ENCODE peak calls at places on chromosomes 6 and 20, in ten cellular contexts. One of them, this sample, is unnamed.

GRCh38 chr6:155340464-155341129 is 26.3 kb upstream of the TFB1M start:
- DNase-seq in type B pancreatic cell: no peak
- DNase-seq in nucleus accumbens: no peak
- DNase-seq in activated naive CD8-positive, alpha-beta T cell treated with anti-CD3 and anti-CD28 coated beads, Interleukin-2, amount 10 ng/mL, durations not matched to agents 7 days and 5 days: no peak
- DNase-seq in spleen: no peak
- DNase-seq in kidney tubule cell: peak
- DNase-seq in iris pigment epithelial cell: peak
- DNase-seq in bronchial epithelial cell: peak
- DNase-seq in hippocampal formation: no peak
- DNase-seq in effector memory CD4-positive, alpha-beta T cell: no peak
- DNase-seq in this sample: no peak

GRCh38 chr6:37033255-37033654 is 27.8 kb downstream of the FGD2 start:
- DNase-seq in type B pancreatic cell: no peak
- DNase-seq in nucleus accumbens: no peak
- DNase-seq in activated naive CD8-positive, alpha-beta T cell treated with anti-CD3 and anti-CD28 coated beads, Interleukin-2, amount 10 ng/mL, durations not matched to agents 7 days and 5 days: no peak
- DNase-seq in spleen: no peak
- DNase-seq in kidney tubule cell: peak
- DNase-seq in iris pigment epithelial cell: no peak
- DNase-seq in bronchial epithelial cell: peak
- DNase-seq in hippocampal formation: no peak
- DNase-seq in effector memory CD4-positive, alpha-beta T cell: no peak
- DNase-seq in this sample: peak

GRCh38 chr20:14142171-14142570 is 146.9 kb downstream of the MACROD2 start:
- DNase-seq in type B pancreatic cell: no peak
- DNase-seq in nucleus accumbens: peak
- DNase-seq in activated naive CD8-positive, alpha-beta T cell treated with anti-CD3 and anti-CD28 coated beads, Interleukin-2, amount 10 ng/mL, durations not matched to agents 7 days and 5 days: no peak
- DNase-seq in spleen: no peak
- DNase-seq in kidney tubule cell: peak
- DNase-seq in iris pigment epithelial cell: peak
- DNase-seq in bronchial epithelial cell: peak
- DNase-seq in hippocampal formation: peak
- DNase-seq in effector memory CD4-positive, alpha-beta T cell: no peak
- DNase-seq in this sample: no peak

GRCh38 chr6:106997392-106998257 is 23.1 kb upstream of the CD24 start:
- DNase-seq in type B pancreatic cell: no peak
- DNase-seq in nucleus accumbens: no peak
- DNase-seq in activated naive CD8-positive, alpha-beta T cell treated with anti-CD3 and anti-CD28 coated beads, Interleukin-2, amount 10 ng/mL, durations not matched to agents 7 days and 5 days: peak
- DNase-seq in spleen: peak
- DNase-seq in kidney tubule cell: peak
- DNase-seq in iris pigment epithelial cell: peak
- DNase-seq in bronchial epithelial cell: peak
- DNase-seq in hippocampal formation: peak
- DNase-seq in effector memory CD4-positive, alpha-beta T cell: no peak
- DNase-seq in this sample: peak

GRCh38 chr20:45413479-45413878 is 2.5 kb upstream of the PIGT start:
- DNase-seq in type B pancreatic cell: no peak
- DNase-seq in nucleus accumbens: no peak
- DNase-seq in activated naive CD8-positive, alpha-beta T cell treated with anti-CD3 and anti-CD28 coated beads, Interleukin-2, amount 10 ng/mL, durations not matched to agents 7 days and 5 days: no peak
- DNase-seq in spleen: no peak
- DNase-seq in kidney tubule cell: no peak
- DNase-seq in iris pigment epithelial cell: no peak
- DNase-seq in bronchial epithelial cell: no peak
- DNase-seq in hippocampal formation: no peak
- DNase-seq in effector memory CD4-positive, alpha-beta T cell: no peak
- DNase-seq in this sample: no peak

GRCh38 chr6:474454-475185 is 83.1 kb downstream of the IRF4 start:
- DNase-seq in type B pancreatic cell: no peak
- DNase-seq in nucleus accumbens: peak
- DNase-seq in activated naive CD8-positive, alpha-beta T cell treated with anti-CD3 and anti-CD28 coated beads, Interleukin-2, amount 10 ng/mL, durations not matched to agents 7 days and 5 days: peak
- DNase-seq in spleen: peak
- DNase-seq in kidney tubule cell: peak
- DNase-seq in iris pigment epithelial cell: peak
- DNase-seq in bronchial epithelial cell: no peak
- DNase-seq in hippocampal formation: no peak
- DNase-seq in effector memory CD4-positive, alpha-beta T cell: peak
- DNase-seq in this sample: peak

GRCh38 chr20:50658804-50659380 is 32.5 kb downstream of the RIPOR3 start:
- DNase-seq in type B pancreatic cell: no peak
- DNase-seq in nucleus accumbens: no peak
- DNase-seq in activated naive CD8-positive, alpha-beta T cell treated with anti-CD3 and anti-CD28 coated beads, Interleukin-2, amount 10 ng/mL, durations not matched to agents 7 days and 5 days: no peak
- DNase-seq in spleen: no peak
- DNase-seq in kidney tubule cell: no peak
- DNase-seq in iris pigment epithelial cell: no peak
- DNase-seq in bronchial epithelial cell: peak
- DNase-seq in hippocampal formation: no peak
- DNase-seq in effector memory CD4-positive, alpha-beta T cell: no peak
- DNase-seq in this sample: no peak

GRCh38 chr6:32192608-32193039 is at the start of gene GPSM3:
- DNase-seq in type B pancreatic cell: no peak
- DNase-seq in nucleus accumbens: no peak
- DNase-seq in activated naive CD8-positive, alpha-beta T cell treated with anti-CD3 and anti-CD28 coated beads, Interleukin-2, amount 10 ng/mL, durations not matched to agents 7 days and 5 days: peak
- DNase-seq in spleen: peak
- DNase-seq in kidney tubule cell: no peak
- DNase-seq in iris pigment epithelial cell: peak
- DNase-seq in bronchial epithelial cell: peak
- DNase-seq in hippocampal formation: no peak
- DNase-seq in effector memory CD4-positive, alpha-beta T cell: peak
- DNase-seq in this sample: peak

GRCh38 chr6:16055852-16056251 is 73.0 kb upstream of the MYLIP start:
- DNase-seq in type B pancreatic cell: no peak
- DNase-seq in nucleus accumbens: no peak
- DNase-seq in activated naive CD8-positive, alpha-beta T cell treated with anti-CD3 and anti-CD28 coated beads, Interleukin-2, amount 10 ng/mL, durations not matched to agents 7 days and 5 days: no peak
- DNase-seq in spleen: no peak
- DNase-seq in kidney tubule cell: no peak
- DNase-seq in iris pigment epithelial cell: no peak
- DNase-seq in bronchial epithelial cell: no peak
- DNase-seq in hippocampal formation: no peak
- DNase-seq in effector memory CD4-positive, alpha-beta T cell: no peak
- DNase-seq in this sample: no peak

GRCh38 chr6:41836022-41836659 is 48.6 kb downstream of the TOMM6 start:
- DNase-seq in type B pancreatic cell: no peak
- DNase-seq in nucleus accumbens: no peak
- DNase-seq in activated naive CD8-positive, alpha-beta T cell treated with anti-CD3 and anti-CD28 coated beads, Interleukin-2, amount 10 ng/mL, durations not matched to agents 7 days and 5 days: no peak
- DNase-seq in spleen: no peak
- DNase-seq in kidney tubule cell: no peak
- DNase-seq in iris pigment epithelial cell: peak
- DNase-seq in bronchial epithelial cell: no peak
- DNase-seq in hippocampal formation: no peak
- DNase-seq in effector memory CD4-positive, alpha-beta T cell: no peak
- DNase-seq in this sample: no peak

GRCh38 chr6:5630636-5631035 is 369.3 kb downstream of the FARS2 start:
- DNase-seq in type B pancreatic cell: no peak
- DNase-seq in nucleus accumbens: no peak
- DNase-seq in activated naive CD8-positive, alpha-beta T cell treated with anti-CD3 and anti-CD28 coated beads, Interleukin-2, amount 10 ng/mL, durations not matched to agents 7 days and 5 days: no peak
- DNase-seq in spleen: no peak
- DNase-seq in kidney tubule cell: no peak
- DNase-seq in iris pigment epithelial cell: no peak
- DNase-seq in bronchial epithelial cell: no peak
- DNase-seq in hippocampal formation: no peak
- DNase-seq in effector memory CD4-positive, alpha-beta T cell: no peak
- DNase-seq in this sample: no peak

GRCh38 chr6:169962604-169963469 is 211.4 kb downstream of the ERMARD start:
- DNase-seq in type B pancreatic cell: peak
- DNase-seq in nucleus accumbens: no peak
- DNase-seq in activated naive CD8-positive, alpha-beta T cell treated with anti-CD3 and anti-CD28 coated beads, Interleukin-2, amount 10 ng/mL, durations not matched to agents 7 days and 5 days: no peak
- DNase-seq in spleen: peak
- DNase-seq in kidney tubule cell: no peak
- DNase-seq in iris pigment epithelial cell: no peak
- DNase-seq in bronchial epithelial cell: no peak
- DNase-seq in hippocampal formation: no peak
- DNase-seq in effector memory CD4-positive, alpha-beta T cell: no peak
- DNase-seq in this sample: no peak

GRCh38 chr6:30845183-30845582 is 39.1 kb upstream of the DDR1 start:
- DNase-seq in type B pancreatic cell: no peak
- DNase-seq in nucleus accumbens: no peak
- DNase-seq in activated naive CD8-positive, alpha-beta T cell treated with anti-CD3 and anti-CD28 coated beads, Interleukin-2, amount 10 ng/mL, durations not matched to agents 7 days and 5 days: no peak
- DNase-seq in spleen: no peak
- DNase-seq in kidney tubule cell: no peak
- DNase-seq in iris pigment epithelial cell: no peak
- DNase-seq in bronchial epithelial cell: no peak
- DNase-seq in hippocampal formation: no peak
- DNase-seq in effector memory CD4-positive, alpha-beta T cell: no peak
- DNase-seq in this sample: no peak

GRCh38 chr6:52393780-52394179 is 26.4 kb upstream of the EFHC1 start:
- DNase-seq in type B pancreatic cell: no peak
- DNase-seq in nucleus accumbens: no peak
- DNase-seq in activated naive CD8-positive, alpha-beta T cell treated with anti-CD3 and anti-CD28 coated beads, Interleukin-2, amount 10 ng/mL, durations not matched to agents 7 days and 5 days: no peak
- DNase-seq in spleen: no peak
- DNase-seq in kidney tubule cell: no peak
- DNase-seq in iris pigment epithelial cell: no peak
- DNase-seq in bronchial epithelial cell: no peak
- DNase-seq in hippocampal formation: no peak
- DNase-seq in effector memory CD4-positive, alpha-beta T cell: no peak
- DNase-seq in this sample: no peak

GRCh38 chr6:157271441-157271840 is 51.9 kb downstream of the TMEM242 start:
- DNase-seq in type B pancreatic cell: no peak
- DNase-seq in nucleus accumbens: no peak
- DNase-seq in activated naive CD8-positive, alpha-beta T cell treated with anti-CD3 and anti-CD28 coated beads, Interleukin-2, amount 10 ng/mL, durations not matched to agents 7 days and 5 days: no peak
- DNase-seq in spleen: peak
- DNase-seq in kidney tubule cell: no peak
- DNase-seq in iris pigment epithelial cell: no peak
- DNase-seq in bronchial epithelial cell: no peak
- DNase-seq in hippocampal formation: no peak
- DNase-seq in effector memory CD4-positive, alpha-beta T cell: no peak
- DNase-seq in this sample: no peak

GRCh38 chr6:83615025-83615999 is 93.6 kb downstream of the SNAP91 start:
- DNase-seq in type B pancreatic cell: no peak
- DNase-seq in nucleus accumbens: no peak
- DNase-seq in activated naive CD8-positive, alpha-beta T cell treated with anti-CD3 and anti-CD28 coated beads, Interleukin-2, amount 10 ng/mL, durations not matched to agents 7 days and 5 days: no peak
- DNase-seq in spleen: peak
- DNase-seq in kidney tubule cell: peak
- DNase-seq in iris pigment epithelial cell: peak
- DNase-seq in bronchial epithelial cell: peak
- DNase-seq in hippocampal formation: no peak
- DNase-seq in effector memory CD4-positive, alpha-beta T cell: no peak
- DNase-seq in this sample: no peak

GRCh38 chr20:4073852-4074741 is 58.7 kb upstream of the RNF24 start:
- DNase-seq in type B pancreatic cell: peak
- DNase-seq in nucleus accumbens: no peak
- DNase-seq in activated naive CD8-positive, alpha-beta T cell treated with anti-CD3 and anti-CD28 coated beads, Interleukin-2, amount 10 ng/mL, durations not matched to agents 7 days and 5 days: no peak
- DNase-seq in spleen: no peak
- DNase-seq in kidney tubule cell: no peak
- DNase-seq in iris pigment epithelial cell: no peak
- DNase-seq in bronchial epithelial cell: no peak
- DNase-seq in hippocampal formation: no peak
- DNase-seq in effector memory CD4-positive, alpha-beta T cell: no peak
- DNase-seq in this sample: no peak

GRCh38 chr20:48012401-48012974 is 227.2 kb upstream of the SULF2 start:
- DNase-seq in type B pancreatic cell: no peak
- DNase-seq in nucleus accumbens: no peak
- DNase-seq in activated naive CD8-positive, alpha-beta T cell treated with anti-CD3 and anti-CD28 coated beads, Interleukin-2, amount 10 ng/mL, durations not matched to agents 7 days and 5 days: no peak
- DNase-seq in spleen: no peak
- DNase-seq in kidney tubule cell: peak
- DNase-seq in iris pigment epithelial cell: peak
- DNase-seq in bronchial epithelial cell: peak
- DNase-seq in hippocampal formation: no peak
- DNase-seq in effector memory CD4-positive, alpha-beta T cell: no peak
- DNase-seq in this sample: no peak

GRCh38 chr20:1858859-1859258 is 36.3 kb upstream of the SIRPA start:
- DNase-seq in type B pancreatic cell: no peak
- DNase-seq in nucleus accumbens: no peak
- DNase-seq in activated naive CD8-positive, alpha-beta T cell treated with anti-CD3 and anti-CD28 coated beads, Interleukin-2, amount 10 ng/mL, durations not matched to agents 7 days and 5 days: no peak
- DNase-seq in spleen: no peak
- DNase-seq in kidney tubule cell: no peak
- DNase-seq in iris pigment epithelial cell: no peak
- DNase-seq in bronchial epithelial cell: no peak
- DNase-seq in hippocampal formation: no peak
- DNase-seq in effector memory CD4-positive, alpha-beta T cell: no peak
- DNase-seq in this sample: no peak

GRCh38 chr6:103142902-103143301 is 1716.8 kb downstream of the HACE1 start:
- DNase-seq in type B pancreatic cell: no peak
- DNase-seq in nucleus accumbens: no peak
- DNase-seq in activated naive CD8-positive, alpha-beta T cell treated with anti-CD3 and anti-CD28 coated beads, Interleukin-2, amount 10 ng/mL, durations not matched to agents 7 days and 5 days: no peak
- DNase-seq in spleen: no peak
- DNase-seq in kidney tubule cell: no peak
- DNase-seq in iris pigment epithelial cell: no peak
- DNase-seq in bronchial epithelial cell: no peak
- DNase-seq in hippocampal formation: no peak
- DNase-seq in effector memory CD4-positive, alpha-beta T cell: no peak
- DNase-seq in this sample: no peak

GRCh38 chr6:43833223-43833995 is 63.4 kb downstream of the VEGFA start:
- DNase-seq in type B pancreatic cell: no peak
- DNase-seq in nucleus accumbens: no peak
- DNase-seq in activated naive CD8-positive, alpha-beta T cell treated with anti-CD3 and anti-CD28 coated beads, Interleukin-2, amount 10 ng/mL, durations not matched to agents 7 days and 5 days: no peak
- DNase-seq in spleen: no peak
- DNase-seq in kidney tubule cell: peak
- DNase-seq in iris pigment epithelial cell: peak
- DNase-seq in bronchial epithelial cell: no peak
- DNase-seq in hippocampal formation: no peak
- DNase-seq in effector memory CD4-positive, alpha-beta T cell: no peak
- DNase-seq in this sample: peak

GRCh38 chr6:83514877-83515466 is 2.6 kb downstream of the PRSS35 start:
- DNase-seq in type B pancreatic cell: no peak
- DNase-seq in nucleus accumbens: no peak
- DNase-seq in activated naive CD8-positive, alpha-beta T cell treated with anti-CD3 and anti-CD28 coated beads, Interleukin-2, amount 10 ng/mL, durations not matched to agents 7 days and 5 days: no peak
- DNase-seq in spleen: no peak
- DNase-seq in kidney tubule cell: peak
- DNase-seq in iris pigment epithelial cell: peak
- DNase-seq in bronchial epithelial cell: peak
- DNase-seq in hippocampal formation: no peak
- DNase-seq in effector memory CD4-positive, alpha-beta T cell: no peak
- DNase-seq in this sample: no peak

GRCh38 chr6:168013250-168013915 is 15.9 kb downstream of the KIF25 start:
- DNase-seq in type B pancreatic cell: no peak
- DNase-seq in nucleus accumbens: no peak
- DNase-seq in activated naive CD8-positive, alpha-beta T cell treated with anti-CD3 and anti-CD28 coated beads, Interleukin-2, amount 10 ng/mL, durations not matched to agents 7 days and 5 days: no peak
- DNase-seq in spleen: no peak
- DNase-seq in kidney tubule cell: no peak
- DNase-seq in iris pigment epithelial cell: no peak
- DNase-seq in bronchial epithelial cell: no peak
- DNase-seq in hippocampal formation: no peak
- DNase-seq in effector memory CD4-positive, alpha-beta T cell: no peak
- DNase-seq in this sample: no peak

GRCh38 chr6:37636112-37636511 is 61.6 kb downstream of the MDGA1 start:
- DNase-seq in type B pancreatic cell: no peak
- DNase-seq in nucleus accumbens: no peak
- DNase-seq in activated naive CD8-positive, alpha-beta T cell treated with anti-CD3 and anti-CD28 coated beads, Interleukin-2, amount 10 ng/mL, durations not matched to agents 7 days and 5 days: no peak
- DNase-seq in spleen: no peak
- DNase-seq in kidney tubule cell: no peak
- DNase-seq in iris pigment epithelial cell: no peak
- DNase-seq in bronchial epithelial cell: no peak
- DNase-seq in hippocampal formation: no peak
- DNase-seq in effector memory CD4-positive, alpha-beta T cell: no peak
- DNase-seq in this sample: no peak

GRCh38 chr20:53176133-53176532 is 204.0 kb downstream of the TSHZ2 start:
- DNase-seq in type B pancreatic cell: no peak
- DNase-seq in nucleus accumbens: no peak
- DNase-seq in activated naive CD8-positive, alpha-beta T cell treated with anti-CD3 and anti-CD28 coated beads, Interleukin-2, amount 10 ng/mL, durations not matched to agents 7 days and 5 days: no peak
- DNase-seq in spleen: no peak
- DNase-seq in kidney tubule cell: no peak
- DNase-seq in iris pigment epithelial cell: no peak
- DNase-seq in bronchial epithelial cell: no peak
- DNase-seq in hippocampal formation: no peak
- DNase-seq in effector memory CD4-positive, alpha-beta T cell: no peak
- DNase-seq in this sample: no peak

GRCh38 chr6:169559001-169559441 is 142.8 kb downstream of the WDR27 start:
- DNase-seq in type B pancreatic cell: no peak
- DNase-seq in nucleus accumbens: no peak
- DNase-seq in activated naive CD8-positive, alpha-beta T cell treated with anti-CD3 and anti-CD28 coated beads, Interleukin-2, amount 10 ng/mL, durations not matched to agents 7 days and 5 days: no peak
- DNase-seq in spleen: no peak
- DNase-seq in kidney tubule cell: no peak
- DNase-seq in iris pigment epithelial cell: no peak
- DNase-seq in bronchial epithelial cell: no peak
- DNase-seq in hippocampal formation: no peak
- DNase-seq in effector memory CD4-positive, alpha-beta T cell: no peak
- DNase-seq in this sample: no peak

GRCh38 chr6:117840541-117840983 is 66.5 kb upstream of the SLC35F1 start:
- DNase-seq in type B pancreatic cell: no peak
- DNase-seq in nucleus accumbens: no peak
- DNase-seq in activated naive CD8-positive, alpha-beta T cell treated with anti-CD3 and anti-CD28 coated beads, Interleukin-2, amount 10 ng/mL, durations not matched to agents 7 days and 5 days: no peak
- DNase-seq in spleen: no peak
- DNase-seq in kidney tubule cell: peak
- DNase-seq in iris pigment epithelial cell: peak
- DNase-seq in bronchial epithelial cell: peak
- DNase-seq in hippocampal formation: no peak
- DNase-seq in effector memory CD4-positive, alpha-beta T cell: no peak
- DNase-seq in this sample: no peak

GRCh38 chr6:108113557-108114519 is 39.3 kb upstream of the OSTM1 start:
- DNase-seq in type B pancreatic cell: no peak
- DNase-seq in nucleus accumbens: peak
- DNase-seq in activated naive CD8-positive, alpha-beta T cell treated with anti-CD3 and anti-CD28 coated beads, Interleukin-2, amount 10 ng/mL, durations not matched to agents 7 days and 5 days: peak
- DNase-seq in spleen: no peak
- DNase-seq in kidney tubule cell: peak
- DNase-seq in iris pigment epithelial cell: peak
- DNase-seq in bronchial epithelial cell: peak
- DNase-seq in hippocampal formation: no peak
- DNase-seq in effector memory CD4-positive, alpha-beta T cell: no peak
- DNase-seq in this sample: no peak

This sample was measured in NK-92 treated with Interleukin-12 subunit alpha and Interleukin-12 subunit beta, amount 100 ng/mL, for 24 hours.